ENCODE peak calls at places on chromosomes 5 and 9, in six cellular contexts. K is AG09309, C is lower leg skin, T is cardiac fibroblast, O is GM12865, F is choroid plexus epithelial cell. I is an unnamed sample.

GRCh38 chr9:70551391-70551790 is 136.9 kb upstream of the KLF9 start:
- DNase-seq in O (no peak), T (no peak), C (no peak), K (no peak), F (no peak), I (no peak)

GRCh38 chr5:160048131-160048530 is 39.2 kb downstream of the TTC1 start:
- DNase-seq in K (no peak), F (no peak), T (no peak), O (no peak), C (peak), I (no peak)

GRCh38 chr5:119179857-119180641 is 109.2 kb downstream of the DMXL1 start:
- DNase-seq in C (no peak), O (no peak), K (peak), F (peak), T (no peak), I (no peak)

GRCh38 chr9:137511758-137512463 is 38.3 kb downstream of the PNPLA7 start:
- DNase-seq in T (no peak), K (no peak), F (no peak), C (no peak), O (no peak), I (no peak)

GRCh38 chr5:97838214-97838613 is 655.2 kb upstream of the RIOK2 start:
- DNase-seq in O (peak), K (peak), F (peak), T (peak), C (no peak), I (peak)

GRCh38 chr5:172643392-172643871 is 2.4 kb downstream of the NEURL1B start:
- DNase-seq in C (no peak), T (no peak), K (no peak), O (no peak), F (no peak), I (no peak)

GRCh38 chr5:76372320-76373054 is 30.6 kb upstream of the IQGAP2 start:
- DNase-seq in O (no peak), T (peak), C (no peak), F (peak), K (peak), I (peak)

GRCh38 chr5:116145416-116145815 is 60.6 kb downstream of the COMMD10 start:
- DNase-seq in F (no peak), O (no peak), T (no peak), C (no peak), K (no peak), I (no peak)

GRCh38 chr9:97176206-97176605 is 131.3 kb upstream of the CCDC180 start:
- DNase-seq in F (peak), O (no peak), K (no peak), T (peak), C (no peak), I (no peak)

GRCh38 chr5:54360089-54360488 is 49.7 kb upstream of the ARL15 start:
- DNase-seq in C (no peak), K (peak), F (peak), T (peak), O (no peak), I (no peak)

GRCh38 chr5:84091400-84091799 is 293.3 kb downstream of the EDIL3 start:
- DNase-seq in C (no peak), K (no peak), F (peak), T (no peak), O (peak), I (no peak)

GRCh38 chr5:177311361-177311722 is 356 bp downstream of the MXD3 start:
- DNase-seq in F (no peak), O (no peak), K (no peak), T (no peak), C (peak), I (no peak)

GRCh38 chr5:36904677-36905076 is 28.1 kb downstream of the NIPBL start:
- DNase-seq in O (no peak), C (no peak), K (no peak), F (peak), T (no peak), I (no peak)

GRCh38 chr5:9350301-9350797 is 195.5 kb downstream of the SEMA5A start:
- DNase-seq in K (peak), O (no peak), C (no peak), F (no peak), T (peak), I (no peak)

GRCh38 chr9:121354770-121355169 is 15.3 kb downstream of the STOM start:
- DNase-seq in F (no peak), T (no peak), C (no peak), O (no peak), K (no peak), I (no peak)

GRCh38 chr5:76084496-76085285 is 1.5 kb downstream of the SV2C start:
- DNase-seq in T (peak), C (no peak), O (no peak), K (no peak), F (no peak), I (no peak)

GRCh38 chr9:109254317-109254716 is 66.5 kb downstream of the EPB41L4B start:
- DNase-seq in F (peak), O (no peak), C (no peak), T (peak), K (no peak), I (peak)

GRCh38 chr9:119369670-119370366 is 583 bp upstream of the BRINP1 start:
- DNase-seq in K (no peak), F (no peak), C (no peak), O (no peak), T (no peak), I (no peak)

GRCh38 chr9:96109718-96110351 is 192.1 kb downstream of the HSD17B3 start:
- DNase-seq in T (peak), O (no peak), F (peak), K (no peak), C (no peak), I (no peak)

GRCh38 chr9:70120834-70121510 is 77.3 kb downstream of the MAMDC2 start:
- DNase-seq in T (peak), K (peak), C (peak), O (no peak), F (peak), I (peak)

DNA sequence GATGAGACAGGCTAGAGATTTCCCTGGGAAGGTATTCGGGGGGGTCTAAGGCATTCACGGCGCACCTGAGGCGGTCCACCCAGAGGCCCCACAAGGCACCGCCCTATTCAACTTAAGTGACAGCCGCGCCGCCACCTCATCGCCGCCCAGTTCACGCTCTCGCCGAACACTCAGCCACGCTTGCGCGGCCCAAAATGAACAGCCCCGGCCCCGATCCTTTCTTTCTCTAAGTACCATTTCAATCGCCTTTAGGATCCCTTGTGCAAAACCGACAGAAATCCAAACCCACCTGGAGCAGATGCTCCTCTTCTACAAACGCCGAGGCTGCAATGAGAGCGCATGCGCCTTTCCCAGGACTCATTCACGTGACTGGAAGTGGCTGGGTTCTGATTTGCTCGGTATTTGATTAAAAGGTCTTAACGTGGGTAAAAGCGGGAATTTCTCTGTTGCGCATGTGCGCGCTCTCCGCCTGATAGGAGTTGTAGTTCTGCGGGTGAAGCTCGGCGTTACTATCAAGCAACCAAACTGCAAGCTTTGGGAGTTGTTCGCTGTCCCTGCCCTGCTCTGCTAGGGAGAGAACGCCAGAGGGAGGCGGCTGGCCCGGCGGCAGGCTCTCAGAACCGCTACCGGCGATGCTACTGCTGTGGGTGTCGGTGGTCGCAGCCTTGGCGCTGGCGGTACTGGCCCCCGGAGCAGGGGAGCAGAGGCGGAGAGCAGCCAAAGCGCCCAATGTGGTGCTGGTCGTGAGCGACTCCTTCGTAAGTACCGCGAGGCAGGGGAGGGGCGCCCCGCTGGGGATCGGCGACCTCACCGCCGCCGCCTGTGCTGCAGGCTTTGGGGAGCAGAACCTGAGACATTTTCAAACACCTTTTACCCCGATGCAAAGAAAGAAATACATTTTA is at the start of the genes ARSK and SKIC3:
- DNase-seq in F (peak), K (peak), O (peak), T (peak), C (peak), I (peak)
- H3K4me3 ChIP-seq in F (peak), K (peak), O (peak), T (peak), C (peak), I (peak)

GRCh38 chr5:132177691-132178149 is 49.9 kb downstream of the P4HA2 start:
- DNase-seq in K (no peak), C (no peak), F (no peak), T (no peak), O (no peak), I (no peak)

GRCh38 chr5:132180134-132180745 is 47.4 kb downstream of the P4HA2 start:
- DNase-seq in T (peak), K (peak), F (peak), O (peak), C (no peak), I (peak)

GRCh38 chr5:132176543-132176945 is 51.1 kb downstream of the P4HA2 start:
- DNase-seq in T (no peak), O (peak), C (no peak), K (no peak), F (no peak), I (no peak)

GRCh38 chr5:132179410-132179809 is 48.2 kb downstream of the P4HA2 start:
- DNase-seq in C (no peak), F (peak), K (no peak), T (no peak), O (peak), I (no peak)

GRCh38 chr5:132176987-132177386 is 50.7 kb downstream of the P4HA2 start:
- DNase-seq in T (peak), F (peak), K (no peak), O (peak), C (no peak), I (no peak)
- TF ChIP-seq CTCF in T (peak), F (peak), K (peak), O (peak), C (no peak), I (no peak)

DNA sequence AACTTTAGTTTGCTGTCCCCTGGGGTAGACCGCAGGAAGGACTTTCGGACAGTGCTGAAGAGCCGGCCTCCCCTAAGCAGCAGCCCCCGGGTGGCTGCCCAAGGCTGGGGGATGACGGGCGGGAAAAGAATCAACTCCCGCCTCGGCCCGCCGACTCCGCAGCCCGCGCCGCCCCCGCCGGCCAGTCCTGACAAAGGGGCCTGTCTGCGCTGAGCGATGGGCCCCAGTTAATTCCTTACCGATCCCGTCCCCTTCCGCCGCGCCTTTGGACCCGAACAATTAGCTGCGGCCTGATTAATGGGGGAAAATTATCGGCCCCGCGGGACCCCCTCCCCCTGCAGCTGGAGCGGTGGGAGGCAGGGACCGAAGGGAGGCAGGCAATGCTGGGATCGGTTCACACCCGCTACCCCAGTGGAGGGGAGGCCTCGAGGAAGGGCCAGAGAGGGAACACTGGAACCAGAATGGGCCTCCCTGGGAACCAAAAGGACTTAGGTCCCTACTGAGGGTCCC is 4.2 kb upstream of the DCTN3 start:
- DNase-seq in F (no peak), T (no peak), C (no peak), K (no peak), O (no peak), I (no peak)
- H3K4me3 ChIP-seq in F (no peak), T (no peak), C (no peak), K (no peak), O (no peak), I (no peak)

GRCh38 chr5:6760636-6761035 is 47.4 kb downstream of the TENT4A start:
- DNase-seq in T (no peak), C (no peak), F (no peak), O (no peak), K (no peak), I (no peak)

GRCh38 chr5:6758201-6758600 is 45.0 kb downstream of the TENT4A start:
- DNase-seq in C (no peak), O (no peak), K (no peak), T (no peak), F (no peak), I (no peak)

GRCh38 chr5:6758706-6759105 is 45.5 kb downstream of the TENT4A start:
- DNase-seq in C (no peak), T (no peak), K (no peak), F (no peak), O (no peak), I (no peak)

GRCh38 chr5:6760003-6760402 is 46.8 kb downstream of the TENT4A start:
- DNase-seq in C (no peak), O (no peak), T (no peak), F (no peak), K (no peak), I (no peak)

GRCh38 chr5:6759401-6759800 is 46.2 kb downstream of the TENT4A start:
- DNase-seq in K (no peak), F (peak), C (no peak), T (no peak), O (no peak), I (no peak)
- TF ChIP-seq CTCF in K (no peak), F (no peak), C (no peak), T (no peak), O (peak), I (no peak)

GRCh38 chr9:37574996-37575395 is 1.2 kb downstream of the FBXO10 start:
- DNase-seq in C (no peak), T (no peak), K (no peak), F (peak), O (no peak), I (no peak)
- H3K4me3 ChIP-seq in C (no peak), T (peak), K (peak), F (peak), O (peak), I (peak)

I was measured in AG04449.